ENCODE peak calls at places on chromosome 6, in eight cellular contexts. S is Caco-2, F is GM13976, R is fibroblast of lung, B is GM06990, V is HFFc6, G is colonic mucosa, Z is A549. I is an unnamed sample.

GRCh38 chr6:163352011-163352685 is 62.4 kb upstream of the QKI start:
- DNase-seq in S (peak), F (no peak), R (no peak), B (no peak), V (no peak), G (no peak), Z (no peak), I (no peak)

GRCh38 chr6:42266542-42266941 is 48.9 kb upstream of the MRPS10 start:
- DNase-seq in S (no peak), F (no peak), R (no peak), B (no peak), V (no peak), G (no peak), Z (no peak), I (no peak)

GRCh38 chr6:1461736-1462135 is 72.4 kb downstream of the FOXF2 start:
- DNase-seq in S (no peak), F (no peak), R (no peak), B (no peak), V (no peak), G (no peak), Z (no peak), I (no peak)

GRCh38 chr6:111730835-111731234 is 125.2 kb upstream of the TRAF3IP2 start:
- DNase-seq in S (no peak), F (no peak), R (peak), B (no peak), V (no peak), G (no peak), Z (no peak), I (no peak)

GRCh38 chr6:2034256-2034655 is 211.1 kb downstream of the GMDS start:
- DNase-seq in S (no peak), F (no peak), R (no peak), B (no peak), V (no peak), G (no peak), Z (no peak), I (no peak)

GRCh38 chr6:7921071-7921470 is 10.5 kb upstream of the TXNDC5 start:
- DNase-seq in S (no peak), F (no peak), R (no peak), B (no peak), V (no peak), G (no peak), Z (no peak), I (no peak)

GRCh38 chr6:13397359-13398080 is 69.2 kb upstream of the TBC1D7 start:
- DNase-seq in S (no peak), F (peak), R (peak), B (peak), V (no peak), G (peak), Z (peak), I (peak)

GRCh38 chr6:151763303-151763702 is 44.2 kb upstream of the ESR1 start:
- DNase-seq in S (no peak), F (no peak), R (peak), B (no peak), V (peak), G (no peak), Z (no peak), I (no peak)

GRCh38 chr6:73969982-73970960 is 274.3 kb downstream of the CD109 start:
- DNase-seq in S (no peak), F (peak), R (peak), B (no peak), V (peak), G (no peak), Z (peak), I (no peak)

GRCh38 chr6:3850451-3851203 is 1.5 kb downstream of the FAM50B start:
- DNase-seq in S (no peak), F (peak), R (no peak), B (peak), V (no peak), G (no peak), Z (no peak), I (no peak)

GRCh38 chr6:158358450-158359077 is 46.3 kb downstream of the TULP4 start:
- DNase-seq in S (no peak), F (no peak), R (no peak), B (no peak), V (no peak), G (peak), Z (no peak), I (no peak)

GRCh38 chr6:3226422-3227362 is 761 bp downstream of the TUBB2B start:
- DNase-seq in S (no peak), F (peak), R (peak), B (peak), V (no peak), G (peak), Z (no peak), I (peak)

GRCh38 chr6:7675353-7675945 is 50.5 kb upstream of the BMP6 start:
- DNase-seq in S (peak), F (no peak), R (no peak), B (no peak), V (no peak), G (no peak), Z (no peak), I (no peak)

GRCh38 chr6:76764057-76764456 is 691.6 kb upstream of the IMPG1 start:
- DNase-seq in S (no peak), F (no peak), R (no peak), B (no peak), V (no peak), G (no peak), Z (no peak), I (no peak)

GRCh38 chr6:137044366-137045220 is at the start of gene IL20RA:
- DNase-seq in S (peak), F (peak), R (peak), B (peak), V (no peak), G (no peak), Z (no peak), I (peak)

GRCh38 chr6:3965071-3965718 is 113.7 kb downstream of the FAM217A start:
- DNase-seq in S (no peak), F (no peak), R (peak), B (no peak), V (no peak), G (no peak), Z (no peak), I (no peak)

GRCh38 chr6:168228676-168229367 is 90.8 kb downstream of the DACT2 start:
- DNase-seq in S (no peak), F (no peak), R (no peak), B (no peak), V (no peak), G (no peak), Z (no peak), I (no peak)

DNA sequence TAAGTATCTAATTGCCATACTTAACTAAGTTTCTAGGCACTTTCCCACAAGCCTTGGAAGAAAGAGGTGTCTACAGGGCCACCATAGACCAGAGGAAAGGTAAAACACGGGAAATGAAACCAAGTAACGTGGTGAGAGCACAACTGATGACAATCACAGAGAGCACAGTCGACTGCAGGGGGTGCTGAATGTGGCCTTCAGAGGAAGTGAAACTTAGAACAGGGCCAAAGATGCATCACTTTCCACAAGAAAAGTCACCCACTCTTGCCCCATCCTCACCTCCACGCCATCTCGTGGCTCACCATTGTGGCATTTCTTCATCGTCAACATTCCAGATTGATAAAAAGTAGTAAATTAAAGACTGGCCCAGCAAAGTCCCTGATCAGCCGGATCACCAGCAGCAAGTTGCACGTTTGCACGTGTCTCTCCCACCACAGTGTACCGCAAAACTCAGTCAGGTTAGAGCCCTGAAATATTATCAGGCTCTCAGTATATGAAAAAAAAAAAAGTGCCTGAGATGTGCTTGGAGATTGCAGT is 31.4 kb downstream of the HIVEP2 start:
- DNase-seq in S (no peak), F (peak), R (no peak), B (peak), V (no peak), G (no peak), Z (no peak), I (peak)
- TF ChIP-seq CTCF in S (no peak), F (peak), R (no peak), B (peak), V (no peak), G (no peak), Z (no peak), I (no peak)

DNA sequence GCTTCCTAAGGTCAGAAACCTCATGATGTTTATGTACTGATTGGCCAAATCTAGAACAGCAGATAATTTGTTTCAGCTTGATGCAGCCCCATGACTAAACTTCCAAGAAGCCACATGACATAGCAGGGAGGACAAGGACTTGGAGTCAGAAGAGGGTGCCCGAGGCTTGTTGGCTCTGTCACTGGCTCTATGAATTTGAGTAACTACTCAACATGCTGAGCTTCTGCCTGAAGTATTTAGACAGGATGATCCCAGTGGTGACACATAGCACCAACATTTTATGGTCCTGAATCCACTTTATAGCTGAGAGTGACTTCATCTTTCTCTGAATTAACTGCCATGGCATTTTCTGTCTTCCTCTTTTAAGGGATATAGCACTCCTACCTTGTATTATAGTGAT is 13.5 kb upstream of the TBX18 start:
- DNase-seq in S (no peak), F (no peak), R (no peak), B (no peak), V (peak), G (no peak), Z (peak), I (no peak)
- TF ChIP-seq CTCF in S (no peak), F (no peak), R (no peak), B (no peak), V (no peak), G (no peak), Z (no peak), I (no peak)

GRCh38 chr6:153216789-153217188 is 85.7 kb upstream of the RGS17 start:
- DNase-seq in S (no peak), F (no peak), R (no peak), B (no peak), V (no peak), G (no peak), Z (no peak), I (no peak)

GRCh38 chr6:153214439-153214838 is 83.4 kb upstream of the RGS17 start:
- DNase-seq in S (no peak), F (no peak), R (no peak), B (no peak), V (no peak), G (no peak), Z (no peak), I (no peak)

GRCh38 chr6:153210083-153210482 is 79.0 kb upstream of the RGS17 start:
- DNase-seq in S (no peak), F (peak), R (peak), B (no peak), V (peak), G (no peak), Z (no peak), I (no peak)

GRCh38 chr6:153218184-153218792 is 87.2 kb upstream of the RGS17 start:
- DNase-seq in S (no peak), F (no peak), R (no peak), B (no peak), V (no peak), G (no peak), Z (no peak), I (no peak)

GRCh38 chr6:153215242-153215641 is 84.2 kb upstream of the RGS17 start:
- DNase-seq in S (no peak), F (no peak), R (no peak), B (no peak), V (no peak), G (no peak), Z (no peak), I (no peak)
- TF ChIP-seq CTCF in S (no peak), F (no peak), R (peak), B (no peak), V (no peak), G (no peak), Z (no peak), I (no peak)

DNA sequence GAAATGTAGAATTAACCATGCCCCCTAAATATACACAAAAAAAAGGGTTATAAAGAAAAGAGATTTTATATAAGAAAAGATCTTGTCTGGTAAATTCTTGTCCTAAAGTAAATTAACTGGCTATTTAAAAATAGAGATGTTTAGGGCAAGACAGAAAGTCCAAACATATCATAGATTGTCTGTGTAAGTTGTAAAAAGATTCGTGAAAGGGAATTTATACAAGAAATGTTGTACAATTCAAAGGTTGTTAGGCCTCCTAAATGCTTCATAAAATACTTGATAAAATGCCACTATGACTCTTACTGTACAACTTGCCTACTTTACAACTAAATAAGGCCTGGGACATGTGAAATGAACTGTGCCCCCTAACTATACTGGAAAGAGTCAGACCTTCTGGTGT is 21.9 kb upstream of the AGPAT4 start:
- DNase-seq in S (no peak), F (no peak), R (no peak), B (no peak), V (no peak), G (no peak), Z (no peak), I (no peak)
- TF ChIP-seq CTCF in S (no peak), F (no peak), R (no peak), B (no peak), V (no peak), G (no peak), Z (no peak), I (no peak)

I was measured in activated B cell treated with CpG ODN at 0.5 μM for 24 hours.